ENCODE peak calls at places on chromosomes 1 and 21, in seven cellular contexts. U is activated CD8-positive, alpha-beta memory T cell treated with anti-CD3 and anti-CD28 coated beads for 4 hours; N is NCI-H226; C is H9; S is ACHN; O is endothelial cell; P is Caco-2. H is an unnamed sample.

GRCh38 chr21:41802684-41803083 is 35.8 kb upstream of the RIPK4 start:
- DNase-seq in U (no peak), N (no peak), C (no peak), S (no peak), O (no peak), P (no peak), H (no peak)

GRCh38 chr1:17008208-17008855 is 3.4 kb downstream of the ATP13A2 start:
- DNase-seq in U (no peak), N (no peak), C (no peak), S (no peak), O (no peak), P (no peak), H (no peak)

GRCh38 chr1:52569333-52570265 is 16.7 kb upstream of the TUT4 start:
- DNase-seq in U (no peak), N (no peak), C (no peak), S (no peak), O (peak), P (no peak), H (no peak)

GRCh38 chr1:110524311-110525249 is 5.6 kb upstream of the KCNA10 start:
- DNase-seq in U (peak), N (no peak), C (peak), S (peak), O (peak), P (peak), H (peak)

GRCh38 chr1:173149887-173150286 is 57.2 kb downstream of the TNFSF4 start:
- DNase-seq in U (no peak), N (peak), C (no peak), S (no peak), O (no peak), P (no peak), H (peak)

GRCh38 chr1:1422465-1423244 is 1.6 kb upstream of the ANKRD65 start:
- DNase-seq in U (no peak), N (no peak), C (peak), S (no peak), O (no peak), P (peak), H (no peak)

GRCh38 chr1:109877320-109877771 is 33.3 kb upstream of the CSF1 start:
- DNase-seq in U (no peak), N (peak), C (peak), S (peak), O (peak), P (peak), H (peak)

GRCh38 chr1:9691108-9691445 is 39.5 kb downstream of the PIK3CD start:
- DNase-seq in U (no peak), N (no peak), C (no peak), S (peak), O (no peak), P (no peak), H (no peak)

GRCh38 chr1:180033387-180033786 is 78.8 kb downstream of the CEP350 start:
- DNase-seq in U (no peak), N (no peak), C (no peak), S (no peak), O (no peak), P (no peak), H (no peak)

GRCh38 chr1:183023601-183024351 is 556 bp downstream of the LAMC1 start:
- DNase-seq in U (no peak), N (peak), C (peak), S (peak), O (peak), P (peak), H (peak)

GRCh38 chr1:222096883-222097282 is 355.0 kb upstream of the DUSP10 start:
- DNase-seq in U (no peak), N (no peak), C (no peak), S (no peak), O (no peak), P (no peak), H (no peak)

GRCh38 chr1:240455228-240455821 is 156.6 kb downstream of the GREM2 start:
- DNase-seq in U (no peak), N (no peak), C (no peak), S (peak), O (peak), P (no peak), H (no peak)

GRCh38 chr1:235919797-235920475 is 53.2 kb upstream of the LYST start:
- DNase-seq in U (no peak), N (peak), C (peak), S (no peak), O (no peak), P (no peak), H (no peak)

GRCh38 chr1:183167676-183168075 is 18.4 kb upstream of the LAMC2 start:
- DNase-seq in U (no peak), N (no peak), C (no peak), S (no peak), O (no peak), P (no peak), H (no peak)

GRCh38 chr1:203619091-203619780 is 7.4 kb upstream of the ATP2B4 start:
- DNase-seq in U (no peak), N (no peak), C (no peak), S (no peak), O (no peak), P (no peak), H (no peak)